ENCODE peak calls at places on chromosomes 11 and 22, in nine cellular contexts. N is right atrium auricular region; H is fibroblast of lung; T is effector memory CD4-positive, alpha-beta T cell; L is tibial nerve; I is H9; U is Peyer's patch; P is pancreas; B is K562. F is an unnamed sample.

GRCh38 chr22:39748877-39749276 is 144.7 kb downstream of the ENTHD1 start:
- DNase-seq in I (no peak), H (peak; percentile 91), P (no peak), L (no peak), U (no peak), T (no peak), N (no peak), B (no peak), F (no peak)

GRCh38 chr11:60756307-60757032 is at the start of gene MS4A15:
- DNase-seq in P (no peak), T (no peak), L (no peak), B (peak; percentile 57), I (peak; percentile 56), U (peak; percentile 56), N (no peak), H (no peak), F (no peak)

GRCh38 chr22:30185129-30185528 is 61.4 kb downstream of the LIF start:
- DNase-seq in H (no peak), P (no peak), T (no peak), I (no peak), L (no peak), N (no peak), U (no peak), B (no peak), F (no peak)

GRCh38 chr22:28442264-28442950 is 237.2 kb downstream of the TTC28 start:
- DNase-seq in H (peak; percentile 75), N (peak; percentile 69), B (peak; percentile 69), P (peak; percentile 92), L (peak; percentile 49), U (peak; percentile 85), T (peak; percentile 5), I (peak; percentile 86), F (peak; percentile 66)

GRCh38 chr22:23302171-23303002 is 122.1 kb downstream of the BCR start:
- DNase-seq in P (peak; percentile 27), I (no peak), H (no peak), B (peak; percentile 27), N (no peak), U (no peak), T (no peak), L (peak; percentile 12), F (no peak)

GRCh38 chr11:76723548-76723947 is 53.0 kb upstream of the LRRC32 start:
- DNase-seq in N (no peak), T (no peak), I (no peak), P (no peak), L (no peak), B (no peak), H (no peak), U (no peak), F (no peak)

GRCh38 chr11:102573851-102574250 is 43.3 kb upstream of the MMP7 start:
- DNase-seq in I (no peak), T (no peak), N (no peak), B (no peak), P (no peak), U (no peak), H (peak; percentile 53), L (no peak), F (no peak)

GRCh38 chr11:87743002-87743401 is 432.2 kb downstream of the RAB38 start:
- DNase-seq in H (no peak), L (no peak), P (no peak), B (no peak), U (no peak), T (no peak), N (no peak), I (no peak), F (no peak)

GRCh38 chr11:9827700-9828099 is 163.8 kb downstream of the SWAP70 start:
- DNase-seq in T (no peak), L (no peak), P (no peak), U (no peak), N (no peak), H (no peak), B (no peak), I (no peak), F (no peak)

GRCh38 chr11:70606248-70606950 is 208.1 kb downstream of the CTTN start:
- DNase-seq in U (no peak), L (no peak), H (no peak), T (no peak), I (no peak), B (no peak), P (peak; percentile 12), N (no peak), F (no peak)

GRCh38 chr11:1908579-1908978 is 10.9 kb upstream of the TNNT3 start:
- DNase-seq in P (no peak), U (no peak), B (no peak), H (peak; percentile 19), I (no peak), T (no peak), N (no peak), L (no peak), F (no peak)

GRCh38 chr11:1906146-1906545 is 13.4 kb upstream of the TNNT3 start:
- DNase-seq in P (no peak), B (no peak), I (no peak), L (no peak), H (no peak), N (no peak), T (no peak), U (no peak), F (no peak)

GRCh38 chr11:1907955-1908354 is 11.5 kb upstream of the TNNT3 start:
- DNase-seq in N (no peak), H (no peak), U (no peak), L (no peak), P (no peak), I (no peak), B (no peak), T (no peak), F (no peak)

GRCh38 chr11:1909524-1909923 is 10.0 kb upstream of the TNNT3 start:
- DNase-seq in N (no peak), L (no peak), T (no peak), H (no peak), I (no peak), B (no peak), P (no peak), U (no peak), F (no peak)

GRCh38 chr11:1906623-1907423 is 12.7 kb upstream of the TNNT3 start:
- DNase-seq in N (no peak), P (no peak), H (no peak), B (no peak), L (no peak), T (no peak), I (no peak), U (no peak), F (no peak)
- H3K27ac ChIP-seq in N (peak overlapping the region; percentile 68), P (no peak overlapping the region), H (no peak overlapping the region), B (no peak overlapping the region), L (peak overlapping the region; percentile 77), T (no peak overlapping the region), I (no peak overlapping the region), U (no peak overlapping the region), F (no peak overlapping the region)

GRCh38 chr22:20566420-20567260 is 59.2 kb downstream of the MED15 start:
- DNase-seq in I (no peak), U (peak; percentile 77), T (peak; percentile 49), N (no peak), B (no peak), L (no peak), H (peak; percentile 95), P (peak; percentile 55), F (no peak)

GRCh38 chr22:20568502-20569058 is 61.2 kb downstream of the MED15 start:
- DNase-seq in N (no peak), T (no peak), B (no peak), U (no peak), H (no peak), P (no peak), I (no peak), L (no peak), F (no peak)

GRCh38 chr22:20565761-20566160 is 58.4 kb downstream of the MED15 start:
- DNase-seq in L (no peak), H (no peak), T (no peak), U (no peak), N (no peak), B (no peak), I (no peak), P (no peak), F (no peak)

GRCh38 chr22:20567993-20568417 is 60.6 kb downstream of the MED15 start:
- DNase-seq in H (peak; percentile 63), U (no peak), L (no peak), T (no peak), N (no peak), I (no peak), B (peak; percentile 71), P (no peak), F (no peak)

GRCh38 chr22:20567371-20567847 is 60.0 kb downstream of the MED15 start:
- DNase-seq in I (no peak), N (no peak), H (no peak), U (no peak), L (no peak), T (no peak), P (no peak), B (no peak), F (no peak)
- H3K27ac ChIP-seq in I (no peak overlapping the region), N (peak overlapping the region; percentile 23), H (peak overlapping the region; percentile 89), U (no peak overlapping the region), L (peak overlapping the region; percentile 78), T (peak overlapping the region; percentile 58), P (no peak overlapping the region), B (no peak overlapping the region), F (no peak overlapping the region)

GRCh38 chr11:19194620-19195308 is 7.0 kb downstream of the CSRP3 start:
- DNase-seq in T (no peak), B (no peak), H (no peak), N (no peak), P (no peak), I (no peak), U (no peak), L (no peak), F (no peak)

GRCh38 chr11:19199037-19199436 is 2.7 kb downstream of the CSRP3 start:
- DNase-seq in N (no peak), T (no peak), I (no peak), B (no peak), P (no peak), U (no peak), H (no peak), L (no peak), F (no peak)

GRCh38 chr11:19191530-19192169 is 10.1 kb downstream of the CSRP3 start:
- DNase-seq in U (peak; percentile 49), N (peak; percentile 64), B (no peak), L (no peak), I (no peak), T (no peak), P (no peak), H (no peak), F (no peak)

GRCh38 chr11:19196458-19196857 is 5.3 kb downstream of the CSRP3 start:
- DNase-seq in L (no peak), B (no peak), P (no peak), T (no peak), U (no peak), H (no peak), I (no peak), N (peak; percentile 67), F (no peak)

GRCh38 chr11:19193916-19194315 is 7.9 kb downstream of the CSRP3 start:
- DNase-seq in P (no peak), H (no peak), T (no peak), N (no peak), U (no peak), B (no peak), L (no peak), I (no peak), F (no peak)
- H3K27ac ChIP-seq in P (no peak overlapping the region), H (no peak overlapping the region), T (no peak overlapping the region), N (peak overlapping the region; percentile 83), U (no peak overlapping the region), B (no peak overlapping the region), L (no peak overlapping the region), I (no peak overlapping the region), F (no peak overlapping the region)

DNA sequence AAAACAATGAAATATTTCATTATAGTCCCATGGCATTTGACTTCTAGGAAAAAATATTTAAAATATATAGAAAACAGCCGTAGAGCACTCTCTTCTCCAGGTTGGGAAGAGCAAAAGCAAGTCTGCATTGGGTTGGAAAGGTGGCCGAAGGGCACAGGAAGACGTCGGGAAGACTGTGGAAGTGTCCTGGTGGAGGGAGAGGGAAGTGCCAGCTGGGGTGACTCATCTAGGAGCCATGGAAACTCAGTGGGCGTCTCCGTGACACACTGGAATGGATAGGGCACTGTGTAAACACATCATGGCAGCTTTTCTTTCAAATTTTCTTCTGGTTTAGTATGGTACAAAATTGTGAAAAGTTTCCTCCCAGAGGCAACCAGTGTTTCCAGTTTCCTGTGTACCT is 12.7 kb downstream of the GTPBP1 start:
- DNase-seq in N (no peak), U (peak; percentile 87), L (no peak), I (no peak), H (peak; percentile 78), B (no peak), P (no peak), T (no peak), F (no peak)
- H3K27ac ChIP-seq in N (no peak overlapping the region), U (peak overlapping the region; percentile 29), L (peak overlapping the region; percentile 74), I (no peak overlapping the region), H (peak overlapping the region; percentile 17), B (no peak overlapping the region), P (peak overlapping the region; percentile 8), T (no peak overlapping the region), F (peak overlapping the region; percentile 10)